ENCODE peak calls at places on chromosome 15, in four cellular contexts. One of them, this sample, is unnamed.

GRCh38 chr15:32849769-32850668 is 132.2 kb downstream of the GREM1 start:
- DNase-seq in H1: no peak
- DNase-seq in GM12878: no peak
- DNase-seq in K562: no peak
- DNase-seq in this sample: no peak

GRCh38 chr15:71526061-71526460 is 284.3 kb upstream of the NR2E3 start:
- DNase-seq in H1: no peak
- DNase-seq in GM12878: no peak
- DNase-seq in K562: no peak
- DNase-seq in this sample: no peak

GRCh38 chr15:25691544-25692430 is 171.3 kb downstream of the ATP10A start:
- DNase-seq in H1: no peak
- DNase-seq in GM12878: no peak
- DNase-seq in K562: no peak
- DNase-seq in this sample: no peak

GRCh38 chr15:46365612-46366011 is 730.8 kb downstream of the SQOR start:
- DNase-seq in H1: no peak
- DNase-seq in GM12878: no peak
- DNase-seq in K562: no peak
- DNase-seq in this sample: no peak

GRCh38 chr15:79675982-79676381 is 220.8 kb downstream of the MTHFS start:
- DNase-seq in H1: no peak
- DNase-seq in GM12878: no peak
- DNase-seq in K562: no peak
- DNase-seq in this sample: no peak

GRCh38 chr15:50764331-50765201 is 940 bp downstream of the SPPL2A start:
- DNase-seq in H1: no peak
- DNase-seq in GM12878: peak; percentile 43
- DNase-seq in K562: no peak
- DNase-seq in this sample: no peak

GRCh38 chr15:28978661-28979060 is 92.9 kb downstream of the APBA2 start:
- DNase-seq in H1: no peak
- DNase-seq in GM12878: no peak
- DNase-seq in K562: no peak
- DNase-seq in this sample: no peak

GRCh38 chr15:87477759-87478687 is 778.5 kb downstream of the NTRK3 start:
- DNase-seq in H1: no peak
- DNase-seq in GM12878: no peak
- DNase-seq in K562: no peak
- DNase-seq in this sample: no peak

GRCh38 chr15:45134682-45135604 is 5.1 kb downstream of the DUOX1 start:
- DNase-seq in H1: no peak
- DNase-seq in GM12878: no peak
- DNase-seq in K562: no peak
- DNase-seq in this sample: no peak

GRCh38 chr15:31271224-31271635 is 55.4 kb upstream of the KLF13 start:
- DNase-seq in H1: no peak
- DNase-seq in GM12878: no peak
- DNase-seq in K562: no peak
- DNase-seq in this sample: no peak

GRCh38 chr15:85609492-85609891 is 185.2 kb downstream of the KLHL25 start:
- DNase-seq in H1: no peak
- DNase-seq in GM12878: no peak
- DNase-seq in K562: no peak
- DNase-seq in this sample: no peak

DNA sequence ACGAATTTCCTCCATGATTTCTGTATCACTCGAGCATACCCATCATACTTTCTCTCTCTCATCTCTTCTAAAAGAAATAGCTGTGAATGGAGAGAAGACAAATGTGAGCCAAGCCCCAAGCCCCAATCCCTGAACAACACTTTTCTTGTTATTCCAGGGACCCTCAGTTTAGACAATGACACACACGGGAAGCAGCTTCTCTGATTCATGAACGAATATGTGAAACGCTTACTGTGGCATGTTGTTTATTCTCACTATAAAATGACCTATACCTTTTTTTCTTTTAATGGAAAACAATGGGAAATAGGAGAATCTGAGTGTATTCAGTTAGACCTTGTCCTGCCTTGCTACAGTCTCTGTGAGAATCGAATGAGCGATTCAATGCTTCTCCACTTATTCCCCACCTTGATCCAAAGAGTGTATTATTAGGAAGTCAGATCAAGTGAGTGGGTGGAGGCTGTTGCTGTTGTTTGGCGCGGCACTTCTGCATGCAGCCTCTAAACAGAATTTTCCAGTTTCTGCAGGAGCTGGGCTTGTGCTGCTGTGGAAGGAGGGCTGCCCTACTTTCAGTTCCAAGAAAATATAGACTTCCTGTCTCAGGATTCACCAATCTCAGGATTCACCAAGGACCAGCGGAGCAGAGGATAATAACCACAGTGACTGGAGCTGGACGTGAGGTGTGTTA is 32.3 kb upstream of the LDHAL6B start:
- DNase-seq in H1: no peak
- DNase-seq in GM12878: no peak
- DNase-seq in K562: no peak
- DNase-seq in this sample: no peak
- TF ChIP-seq EGR1 in H1: no peak
- TF ChIP-seq EGR1 in GM12878: no peak
- TF ChIP-seq EGR1 in K562: no peak
- TF ChIP-seq EGR1 in this sample: no peak

GRCh38 chr15:91970142-91970541 is 116.6 kb downstream of the SLCO3A1 start:
- DNase-seq in H1: no peak
- DNase-seq in GM12878: no peak
- DNase-seq in K562: no peak
- DNase-seq in this sample: no peak

GRCh38 chr15:91968610-91969009 is 115.1 kb downstream of the SLCO3A1 start:
- DNase-seq in H1: no peak
- DNase-seq in GM12878: no peak
- DNase-seq in K562: no peak
- DNase-seq in this sample: no peak

GRCh38 chr15:91965501-91966180 is 112.1 kb downstream of the SLCO3A1 start:
- DNase-seq in H1: no peak
- DNase-seq in GM12878: no peak
- DNase-seq in K562: no peak
- DNase-seq in this sample: peak; percentile 27

GRCh38 chr15:91966181-91966552 is 112.7 kb downstream of the SLCO3A1 start:
- DNase-seq in H1: no peak
- DNase-seq in GM12878: no peak
- DNase-seq in K562: no peak
- DNase-seq in this sample: no peak

DNA sequence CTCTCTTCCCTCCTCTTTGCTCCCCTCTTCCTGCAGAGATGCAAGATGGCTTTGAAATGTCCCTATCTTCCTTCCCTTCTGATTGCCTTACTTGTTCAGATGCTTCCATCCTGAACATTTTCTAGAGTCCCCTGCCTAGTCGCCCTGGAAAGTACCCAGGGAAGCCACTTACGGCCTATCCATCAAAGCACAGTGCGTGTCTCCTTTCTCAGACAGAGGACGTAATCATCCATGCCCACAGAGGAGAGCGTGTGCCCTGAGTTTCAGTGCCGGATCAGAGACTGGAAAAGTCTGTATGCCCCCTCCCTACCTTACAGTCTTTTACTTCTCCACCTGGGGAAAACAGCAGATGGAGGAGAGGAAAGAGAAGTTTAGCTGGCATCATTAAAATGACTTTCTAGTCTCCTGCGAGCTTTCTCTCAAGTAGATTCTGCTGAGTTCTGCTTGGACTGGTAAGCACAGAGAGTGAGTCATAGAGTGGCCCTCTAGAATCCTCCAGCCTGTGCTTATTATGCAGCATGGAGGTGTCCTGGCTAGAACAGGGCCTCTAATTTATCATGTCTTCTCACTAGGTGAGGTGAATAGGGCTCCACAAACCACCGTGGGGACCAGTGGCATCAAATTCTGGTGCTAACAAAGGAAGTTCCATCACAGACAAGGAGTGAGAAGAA is 114.6 kb downstream of the SLCO3A1 start:
- DNase-seq in H1: no peak
- DNase-seq in GM12878: no peak
- DNase-seq in K562: no peak
- DNase-seq in this sample: no peak
- TF ChIP-seq EGR1 in H1: no peak
- TF ChIP-seq EGR1 in GM12878: no peak
- TF ChIP-seq EGR1 in K562: no peak
- TF ChIP-seq EGR1 in this sample: no peak

GRCh38 chr15:91380114-91380513 is 280.1 kb downstream of the SV2B start:
- DNase-seq in H1: no peak
- DNase-seq in GM12878: no peak
- DNase-seq in K562: no peak
- DNase-seq in this sample: no peak

GRCh38 chr15:91385301-91385700 is 285.2 kb downstream of the SV2B start:
- DNase-seq in H1: no peak
- DNase-seq in GM12878: no peak
- DNase-seq in K562: no peak
- DNase-seq in this sample: no peak

GRCh38 chr15:91384189-91384720 is 284.2 kb downstream of the SV2B start:
- DNase-seq in H1: no peak
- DNase-seq in GM12878: no peak
- DNase-seq in K562: no peak
- DNase-seq in this sample: no peak

DNA sequence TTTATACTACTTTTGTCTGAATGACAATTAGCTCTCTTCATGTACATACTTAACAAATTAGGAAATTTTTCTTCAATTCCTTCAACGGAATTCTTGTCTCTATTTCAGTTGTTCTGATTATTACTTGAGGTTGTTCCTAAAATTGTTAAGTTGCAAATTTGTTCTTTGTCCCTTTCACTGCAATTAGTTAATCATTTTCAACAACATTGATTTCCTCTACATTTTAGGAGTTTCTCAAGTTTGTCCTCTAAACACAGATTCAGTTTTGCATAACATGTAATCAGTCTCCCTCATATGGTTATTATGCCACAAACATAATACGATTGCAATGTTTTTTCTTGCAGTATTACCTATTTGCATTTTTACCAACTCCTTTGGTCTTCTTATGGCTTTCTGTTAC is 283.5 kb downstream of the SV2B start:
- DNase-seq in H1: no peak
- DNase-seq in GM12878: no peak
- DNase-seq in K562: no peak
- DNase-seq in this sample: no peak
- TF ChIP-seq EGR1 in H1: no peak
- TF ChIP-seq EGR1 in GM12878: no peak
- TF ChIP-seq EGR1 in K562: no peak
- TF ChIP-seq EGR1 in this sample: no peak

DNA sequence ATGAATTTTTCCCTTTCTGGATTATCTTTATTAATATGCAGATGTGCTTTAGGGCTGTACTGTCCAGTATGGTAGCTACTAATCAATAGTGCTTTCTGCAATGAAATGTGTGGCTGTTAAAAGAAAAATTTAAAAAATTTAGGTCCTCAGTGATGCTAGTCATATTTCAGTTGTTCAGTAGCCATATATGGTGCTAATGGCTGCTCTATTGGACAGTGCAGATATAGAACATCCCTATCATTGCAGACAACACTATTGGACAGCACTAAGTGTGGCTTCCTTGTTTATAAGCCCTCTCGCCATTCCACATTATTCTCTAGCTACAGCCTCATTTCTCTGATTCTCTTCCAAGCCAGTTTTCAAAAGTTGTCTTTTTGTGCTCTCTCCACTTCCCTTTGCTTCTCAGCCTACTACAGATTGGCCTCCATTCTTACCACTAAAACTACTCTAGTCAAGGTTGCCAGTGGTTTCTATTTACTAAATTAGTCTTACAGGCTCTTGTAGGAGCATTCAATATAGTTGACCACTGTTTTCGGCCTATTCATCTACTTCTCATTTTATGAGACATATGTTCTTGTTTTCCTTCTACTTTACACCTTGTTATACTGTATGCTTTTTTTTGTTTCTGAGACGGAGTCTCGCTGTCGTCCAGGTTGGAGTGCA is 9.5 kb downstream of the MAPK6 start:
- DNase-seq in H1: no peak
- DNase-seq in GM12878: no peak
- DNase-seq in K562: no peak
- DNase-seq in this sample: no peak
- TF ChIP-seq EGR1 in H1: no peak
- TF ChIP-seq EGR1 in GM12878: no peak
- TF ChIP-seq EGR1 in K562: no peak
- TF ChIP-seq EGR1 in this sample: no peak

GRCh38 chr15:101307048-101307896 is 12.2 kb upstream of the SNRPA1 start:
- DNase-seq in H1: no peak
- DNase-seq in GM12878: no peak
- DNase-seq in K562: no peak
- DNase-seq in this sample: no peak
- TF ChIP-seq EGR1 in H1: no peak
- TF ChIP-seq EGR1 in GM12878: no peak
- TF ChIP-seq EGR1 in K562: no peak
- TF ChIP-seq EGR1 in this sample: no peak

GRCh38 chr15:38554354-38554753 is 10.3 kb downstream of the RASGRP1 start:
- DNase-seq in H1: no peak
- DNase-seq in GM12878: no peak
- DNase-seq in K562: no peak
- DNase-seq in this sample: no peak

GRCh38 chr15:38553071-38553470 is 11.5 kb downstream of the RASGRP1 start:
- DNase-seq in H1: no peak
- DNase-seq in GM12878: no peak
- DNase-seq in K562: no peak
- DNase-seq in this sample: no peak

GRCh38 chr15:38558714-38559059 is 5.9 kb downstream of the RASGRP1 start:
- DNase-seq in H1: no peak
- DNase-seq in GM12878: no peak
- DNase-seq in K562: no peak
- DNase-seq in this sample: no peak

GRCh38 chr15:38557855-38558713 is 6.5 kb downstream of the RASGRP1 start:
- DNase-seq in H1: no peak
- DNase-seq in GM12878: no peak
- DNase-seq in K562: no peak
- DNase-seq in this sample: no peak

GRCh38 chr15:38555686-38556334 is 8.8 kb downstream of the RASGRP1 start:
- DNase-seq in H1: no peak
- DNase-seq in GM12878: no peak
- DNase-seq in K562: no peak
- DNase-seq in this sample: no peak
- TF ChIP-seq EGR1 in H1: no peak
- TF ChIP-seq EGR1 in GM12878: no peak
- TF ChIP-seq EGR1 in K562: no peak
- TF ChIP-seq EGR1 in this sample: no peak

DNA sequence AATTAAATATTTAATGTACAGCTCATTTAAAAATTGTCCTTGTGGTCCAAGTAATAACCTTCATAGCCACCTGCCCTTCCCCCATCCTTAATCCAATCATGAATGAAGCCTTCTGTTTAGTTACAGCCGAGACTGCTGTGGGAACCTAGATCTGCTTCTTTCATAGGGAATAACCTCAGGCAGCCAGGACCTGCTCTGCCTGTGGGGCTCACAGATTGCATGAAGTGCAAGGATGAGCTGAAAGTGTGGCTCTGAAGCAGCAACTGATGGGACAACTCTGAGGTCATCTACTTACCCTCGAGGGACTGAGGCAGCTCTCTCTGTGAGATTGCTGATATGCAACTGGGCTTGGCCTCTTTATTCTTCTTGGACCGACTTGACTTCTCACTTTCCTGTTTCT is 169.8 kb downstream of the POTEB3 start:
- DNase-seq in H1: no peak
- DNase-seq in GM12878: no peak
- DNase-seq in K562: no peak
- DNase-seq in this sample: no peak
- TF ChIP-seq EGR1 in H1: no peak
- TF ChIP-seq EGR1 in GM12878: no peak
- TF ChIP-seq EGR1 in K562: no peak
- TF ChIP-seq EGR1 in this sample: no peak